ENCODE peak calls at places on chromosomes 13 and 19, in six cellular contexts. One of them, this sample, is unnamed.
A peak's percentile ranks its signal among the peaks of the same experiment; 100 is the strongest.

GRCh38 chr19:28567834-28568233 is 645.1 kb downstream of the UQCRFS1 start:
- DNase-seq in activated CD4-positive, CD25-positive, alpha-beta regulatory T cell: no peak
- DNase-seq in osteocyte: no peak
- DNase-seq in cardiac muscle cell: no peak
- DNase-seq in NCI-H774: no peak
- DNase-seq in fibroblast of mammary gland: no peak
- DNase-seq in this sample: no peak

GRCh38 chr13:90293793-90294361 is 1053.6 kb upstream of the MIR17HG start:
- DNase-seq in activated CD4-positive, CD25-positive, alpha-beta regulatory T cell: no peak
- DNase-seq in osteocyte: no peak
- DNase-seq in cardiac muscle cell: no peak
- DNase-seq in NCI-H774: no peak
- DNase-seq in fibroblast of mammary gland: no peak
- DNase-seq in this sample: no peak

GRCh38 chr13:32791545-32792172 is 205.4 kb downstream of the PDS5B start:
- DNase-seq in activated CD4-positive, CD25-positive, alpha-beta regulatory T cell: no peak
- DNase-seq in osteocyte: no peak
- DNase-seq in cardiac muscle cell: no peak
- DNase-seq in NCI-H774: no peak
- DNase-seq in fibroblast of mammary gland: peak; percentile 9
- DNase-seq in this sample: no peak

GRCh38 chr13:39047560-39047959 is 9.3 kb downstream of the NHLRC3 start:
- DNase-seq in activated CD4-positive, CD25-positive, alpha-beta regulatory T cell: no peak
- DNase-seq in osteocyte: no peak
- DNase-seq in cardiac muscle cell: no peak
- DNase-seq in NCI-H774: no peak
- DNase-seq in fibroblast of mammary gland: no peak
- DNase-seq in this sample: no peak

GRCh38 chr13:74438911-74439310 is 304.7 kb upstream of the KLF12 start:
- DNase-seq in activated CD4-positive, CD25-positive, alpha-beta regulatory T cell: no peak
- DNase-seq in osteocyte: no peak
- DNase-seq in cardiac muscle cell: no peak
- DNase-seq in NCI-H774: no peak
- DNase-seq in fibroblast of mammary gland: no peak
- DNase-seq in this sample: no peak

GRCh38 chr13:41356788-41357187 is 45.7 kb downstream of the NAA16 start:
- DNase-seq in activated CD4-positive, CD25-positive, alpha-beta regulatory T cell: peak; percentile 5
- DNase-seq in osteocyte: no peak
- DNase-seq in cardiac muscle cell: no peak
- DNase-seq in NCI-H774: no peak
- DNase-seq in fibroblast of mammary gland: no peak
- DNase-seq in this sample: no peak

GRCh38 chr13:46639033-46639981 is 86.3 kb downstream of the LRCH1 start:
- DNase-seq in activated CD4-positive, CD25-positive, alpha-beta regulatory T cell: no peak
- DNase-seq in osteocyte: no peak
- DNase-seq in cardiac muscle cell: peak; percentile 46
- DNase-seq in NCI-H774: no peak
- DNase-seq in fibroblast of mammary gland: no peak
- DNase-seq in this sample: no peak

GRCh38 chr13:79779761-79780160 is 298.8 kb downstream of the NDFIP2 start:
- DNase-seq in activated CD4-positive, CD25-positive, alpha-beta regulatory T cell: no peak
- DNase-seq in osteocyte: no peak
- DNase-seq in cardiac muscle cell: no peak
- DNase-seq in NCI-H774: no peak
- DNase-seq in fibroblast of mammary gland: peak; percentile 82
- DNase-seq in this sample: peak; percentile 17

GRCh38 chr13:113252516-113252915 is 43.1 kb downstream of the CUL4A start:
- DNase-seq in activated CD4-positive, CD25-positive, alpha-beta regulatory T cell: no peak
- DNase-seq in osteocyte: no peak
- DNase-seq in cardiac muscle cell: no peak
- DNase-seq in NCI-H774: no peak
- DNase-seq in fibroblast of mammary gland: no peak
- DNase-seq in this sample: no peak

GRCh38 chr19:14378890-14379289 is 2.4 kb upstream of the ADGRE5 start:
- DNase-seq in activated CD4-positive, CD25-positive, alpha-beta regulatory T cell: no peak
- DNase-seq in osteocyte: no peak
- DNase-seq in cardiac muscle cell: no peak
- DNase-seq in NCI-H774: no peak
- DNase-seq in fibroblast of mammary gland: no peak
- DNase-seq in this sample: no peak

This sample was measured in body of pancreas.